ENCODE peak calls at places on chromosomes 5 and 9, in five cellular contexts. B, I, X, Y and R are unnamed samples.

GRCh38 chr5:156888520-156888919 is 38.4 kb downstream of the PPP1R2B start:
- DNase-seq in B (no peak), I (no peak), X (no peak), Y (no peak), R (no peak)

GRCh38 chr5:176803943-176804498 is 6.3 kb upstream of the UNC5A start:
- DNase-seq in B (peak; percentile 67), I (peak; percentile 27), X (no peak), Y (peak; percentile 61), R (no peak)

GRCh38 chr9:114792396-114792795 is 13.4 kb downstream of the TNFSF15 start:
- DNase-seq in B (no peak), I (no peak), X (no peak), Y (no peak), R (no peak)

GRCh38 chr5:37838152-37838932 is 1.5 kb downstream of the GDNF start:
- DNase-seq in B (no peak), I (peak; percentile 33), X (no peak), Y (peak; percentile 47), R (no peak)

GRCh38 chr5:141778211-141778610 is 96.2 kb upstream of the ARAP3 start:
- DNase-seq in B (peak; percentile 78), I (peak; percentile 88), X (peak; percentile 41), Y (no peak), R (no peak)

GRCh38 chr5:139657363-139658321 is 9.5 kb downstream of the CXXC5 start:
- DNase-seq in B (no peak), I (peak; percentile 64), X (no peak), Y (no peak), R (no peak)

GRCh38 chr9:136596630-136597031 is 50.8 kb upstream of the NOTCH1 start:
- DNase-seq in B (no peak), I (no peak), X (no peak), Y (no peak), R (no peak)

GRCh38 chr5:9313751-9314150 is 232.1 kb downstream of the SEMA5A start:
- DNase-seq in B (no peak), I (no peak), X (no peak), Y (no peak), R (no peak)

GRCh38 chr5:133147815-133148634 is 96.2 kb downstream of the HSPA4 start:
- DNase-seq in B (no peak), I (no peak), X (no peak), Y (no peak), R (peak; percentile 44)

GRCh38 chr5:154367101-154367500 is 78.7 kb upstream of the SAP30L start:
- DNase-seq in B (no peak), I (peak; percentile 75), X (no peak), Y (no peak), R (no peak)

GRCh38 chr9:18331808-18332209 is 142.1 kb upstream of the ADAMTSL1 start:
- DNase-seq in B (no peak), I (no peak), X (no peak), Y (no peak), R (no peak)

GRCh38 chr5:125597338-125597737 is 825.9 kb upstream of the GRAMD2B start:
- DNase-seq in B (no peak), I (peak; percentile 77), X (no peak), Y (no peak), R (no peak)

GRCh38 chr5:12668564-12668963 is 764.3 kb upstream of the CTNND2 start:
- DNase-seq in B (no peak), I (no peak), X (no peak), Y (no peak), R (no peak)

GRCh38 chr5:172871982-172872381 is 37.9 kb downstream of the ERGIC1 start:
- DNase-seq in B (no peak), I (peak; percentile 66), X (no peak), Y (no peak), R (no peak)

GRCh38 chr5:57358796-57359592 is 123.6 kb downstream of the ACTBL2 start:
- DNase-seq in B (no peak), I (no peak), X (no peak), Y (no peak), R (no peak)

GRCh38 chr5:150556859-150557506 is 49.1 kb downstream of the NDST1 start:
- DNase-seq in B (no peak), I (no peak), X (no peak), Y (no peak), R (no peak)

GRCh38 chr5:77029376-77029885 is 773 bp upstream of the AGGF1 start:
- DNase-seq in B (no peak), I (no peak), X (no peak), Y (no peak), R (no peak)

GRCh38 chr9:82677086-82677485 is 385.9 kb downstream of the RASEF start:
- DNase-seq in B (no peak), I (no peak), X (no peak), Y (no peak), R (no peak)

GRCh38 chr9:89874351-89875321 is 269.8 kb downstream of the GADD45G start:
- DNase-seq in B (peak; percentile 34), I (no peak), X (no peak), Y (no peak), R (peak; percentile 48)

GRCh38 chr5:59380350-59380951 is 513.1 kb downstream of the PDE4D start:
- DNase-seq in B (no peak), I (peak; percentile 89), X (peak; percentile 35), Y (no peak), R (no peak)

GRCh38 chr9:121609845-121610637 is 41.4 kb upstream of the DAB2IP start:
- DNase-seq in B (no peak), I (peak; percentile 65), X (no peak), Y (no peak), R (no peak)

GRCh38 chr9:129140397-129141065 is 29.3 kb downstream of the PTPA start:
- DNase-seq in B (peak; percentile 56), I (peak; percentile 58), X (no peak), Y (peak; percentile 38), R (no peak)

GRCh38 chr5:128213340-128213739 is 129.8 kb downstream of the SLC12A2 start:
- DNase-seq in B (peak; percentile 69), I (peak; percentile 81), X (no peak), Y (peak; percentile 67), R (no peak)

GRCh38 chr9:99559776-99560175 is 261.9 kb upstream of the NR4A3 start:
- DNase-seq in B (no peak), I (no peak), X (no peak), Y (no peak), R (no peak)

GRCh38 chr5:123651234-123651633 is 139.3 kb downstream of the CSNK1G3 start:
- DNase-seq in B (no peak), I (no peak), X (no peak), Y (no peak), R (no peak)

GRCh38 chr5:61333351-61334223 is 1.5 kb downstream of the ZSWIM6 start:
- DNase-seq in B (peak; percentile 59), I (no peak), X (no peak), Y (peak; percentile 32), R (peak; percentile 71)

GRCh38 chr5:54524704-54525103 is 7.1 kb downstream of the SNX18 start:
- DNase-seq in B (no peak), I (no peak), X (no peak), Y (no peak), R (no peak)

GRCh38 chr5:173645897-173646574 is 29.6 kb upstream of the BOD1 start:
- DNase-seq in B (no peak), I (no peak), X (no peak), Y (no peak), R (no peak)

GRCh38 chr5:107135391-107135790 is 535.3 kb downstream of the EFNA5 start:
- DNase-seq in B (no peak), I (peak; percentile 8), X (no peak), Y (no peak), R (no peak)

GRCh38 chr5:119287547-119288073 is 68.2 kb upstream of the TNFAIP8 start:
- DNase-seq in B (no peak), I (no peak), X (no peak), Y (no peak), R (no peak)

GRCh38 chr5:18325431-18325830 is 691.2 kb downstream of the TAF11L14 start:
- DNase-seq in B (no peak), I (no peak), X (no peak), Y (no peak), R (no peak)

GRCh38 chr9:86722706-86723075 is 224.6 kb downstream of the GAS1 start:
- DNase-seq in B (no peak), I (peak; percentile 73), X (no peak), Y (no peak), R (no peak)
- TF ChIP-seq CTCF in B (no peak), I (no peak), X (no peak), Y (no peak), R (no peak)

GRCh38 chr9:133824106-133824801 is 86.1 kb upstream of the SARDH start:
- DNase-seq in B (no peak), I (no peak), X (no peak), Y (no peak), R (no peak)
- TF ChIP-seq CTCF in B (no peak), I (no peak), X (no peak), Y (no peak), R (no peak)

GRCh38 chr5:1235379-1235778 is 10.2 kb downstream of the SLC6A18 start:
- DNase-seq in B (no peak), I (no peak), X (no peak), Y (no peak), R (no peak)
- TF ChIP-seq CTCF in B (no peak), I (no peak), X (no peak), Y (no peak), R (no peak)

DNA sequence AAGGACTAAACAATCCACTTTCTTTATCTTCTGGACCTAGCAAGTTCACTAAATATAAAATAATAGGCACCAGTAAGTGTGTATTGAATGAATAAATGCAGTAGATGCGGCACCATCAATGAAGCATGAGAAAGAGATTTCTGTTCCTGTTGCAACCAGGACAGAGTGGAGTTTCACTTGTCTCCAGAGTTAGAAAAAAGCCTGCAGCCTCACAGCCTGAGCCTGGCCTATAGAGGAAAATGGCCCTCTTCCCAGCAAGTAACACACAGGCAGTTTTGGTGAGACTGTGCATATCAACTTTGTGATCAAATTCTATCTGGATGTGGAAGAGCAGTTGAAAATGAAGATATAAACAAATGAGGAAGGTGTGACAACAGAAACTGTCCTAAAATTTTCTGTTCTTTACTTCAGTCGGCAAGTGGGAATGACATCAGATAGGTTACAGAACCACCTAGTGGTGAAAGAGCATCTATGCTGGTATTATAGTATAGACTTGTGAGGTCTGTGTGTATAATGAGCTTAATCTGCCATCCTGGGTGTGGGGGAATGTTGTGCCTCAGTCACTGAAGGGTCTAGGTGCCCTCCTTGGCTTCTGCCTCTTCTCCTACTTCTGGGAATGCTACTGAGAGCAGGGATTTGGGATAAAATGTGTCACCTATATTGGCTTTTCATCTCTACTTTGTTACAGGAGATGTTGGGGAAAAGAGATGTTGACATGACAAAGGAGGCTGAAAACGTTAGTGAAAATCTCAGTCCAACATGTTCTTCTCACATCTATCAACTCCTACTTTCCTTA is 28.2 kb downstream of the YIPF5 start:
- DNase-seq in B (no peak), I (peak; percentile 73), X (no peak), Y (no peak), R (no peak)
- TF ChIP-seq CTCF in B (peak; percentile 70), I (peak; percentile 85), X (peak; percentile 71), Y (peak; percentile 66), R (peak; percentile 84)

GRCh38 chr9:69153707-69154521 is 20.2 kb upstream of the TJP2 start:
- DNase-seq in B (no peak), I (no peak), X (no peak), Y (no peak), R (no peak)

GRCh38 chr9:69157751-69158466 is 16.2 kb upstream of the TJP2 start:
- DNase-seq in B (no peak), I (peak; percentile 58), X (no peak), Y (peak; percentile 36), R (no peak)

GRCh38 chr9:69155341-69156030 is 18.6 kb upstream of the TJP2 start:
- DNase-seq in B (no peak), I (no peak), X (no peak), Y (no peak), R (peak; percentile 27)

GRCh38 chr9:69158471-69158870 is 15.6 kb upstream of the TJP2 start:
- DNase-seq in B (no peak), I (no peak), X (no peak), Y (no peak), R (no peak)
- TF ChIP-seq CTCF in B (no peak), I (no peak), X (no peak), Y (no peak), R (no peak)